ENCODE peak calls at places on chromosomes 11 and 22, in ten cellular contexts. One of them, this sample, is unnamed.

GRCh38 chr11:60859616-60860250 is 4.0 kb upstream of the PTGDR2 start:
- DNase-seq in suprapubic skin: no peak
- DNase-seq in Peyer's patch: no peak
- DNase-seq in activated T-cell treated with anti-CD3 and anti-CD28 coated beads for 24 hours: no peak
- DNase-seq in memory B cell: no peak
- DNase-seq in activated naive CD8-positive, alpha-beta T cell treated with anti-CD3 and anti-CD28 coated beads, Interleukin-2, amount 50 U/mL, for 16 hours: no peak
- DNase-seq in ecto neural progenitor cell: no peak
- DNase-seq in T-cell: no peak
- DNase-seq in AML-193: no peak
- DNase-seq in hippocampal formation: peak; percentile 53
- DNase-seq in this sample: no peak

GRCh38 chr11:90438069-90438468 is 215.2 kb upstream of the CHORDC1 start:
- DNase-seq in suprapubic skin: no peak
- DNase-seq in Peyer's patch: no peak
- DNase-seq in activated T-cell treated with anti-CD3 and anti-CD28 coated beads for 24 hours: no peak
- DNase-seq in memory B cell: no peak
- DNase-seq in activated naive CD8-positive, alpha-beta T cell treated with anti-CD3 and anti-CD28 coated beads, Interleukin-2, amount 50 U/mL, for 16 hours: no peak
- DNase-seq in ecto neural progenitor cell: no peak
- DNase-seq in T-cell: no peak
- DNase-seq in AML-193: no peak
- DNase-seq in hippocampal formation: no peak
- DNase-seq in this sample: no peak

GRCh38 chr22:22800716-22801115 is 86.9 kb upstream of the IGLL5 start:
- DNase-seq in suprapubic skin: no peak
- DNase-seq in Peyer's patch: no peak
- DNase-seq in activated T-cell treated with anti-CD3 and anti-CD28 coated beads for 24 hours: no peak
- DNase-seq in memory B cell: no peak
- DNase-seq in activated naive CD8-positive, alpha-beta T cell treated with anti-CD3 and anti-CD28 coated beads, Interleukin-2, amount 50 U/mL, for 16 hours: no peak
- DNase-seq in ecto neural progenitor cell: no peak
- DNase-seq in T-cell: no peak
- DNase-seq in AML-193: no peak
- DNase-seq in hippocampal formation: no peak
- DNase-seq in this sample: no peak

GRCh38 chr11:10829139-10829538 is 20.4 kb upstream of the EIF4G2 start:
- DNase-seq in suprapubic skin: no peak
- DNase-seq in Peyer's patch: no peak
- DNase-seq in activated T-cell treated with anti-CD3 and anti-CD28 coated beads for 24 hours: no peak
- DNase-seq in memory B cell: no peak
- DNase-seq in activated naive CD8-positive, alpha-beta T cell treated with anti-CD3 and anti-CD28 coated beads, Interleukin-2, amount 50 U/mL, for 16 hours: no peak
- DNase-seq in ecto neural progenitor cell: no peak
- DNase-seq in T-cell: no peak
- DNase-seq in AML-193: no peak
- DNase-seq in hippocampal formation: no peak
- DNase-seq in this sample: no peak

GRCh38 chr11:7571640-7572000 is 57.8 kb downstream of the PPFIBP2 start:
- DNase-seq in suprapubic skin: no peak
- DNase-seq in Peyer's patch: no peak
- DNase-seq in activated T-cell treated with anti-CD3 and anti-CD28 coated beads for 24 hours: no peak
- DNase-seq in memory B cell: no peak
- DNase-seq in activated naive CD8-positive, alpha-beta T cell treated with anti-CD3 and anti-CD28 coated beads, Interleukin-2, amount 50 U/mL, for 16 hours: no peak
- DNase-seq in ecto neural progenitor cell: peak; percentile 79
- DNase-seq in T-cell: no peak
- DNase-seq in AML-193: peak; percentile 20
- DNase-seq in hippocampal formation: peak; percentile 58
- DNase-seq in this sample: peak; percentile 74

GRCh38 chr11:6655790-6656580 is at the start of gene DCHS1:
- DNase-seq in suprapubic skin: no peak
- DNase-seq in Peyer's patch: no peak
- DNase-seq in activated T-cell treated with anti-CD3 and anti-CD28 coated beads for 24 hours: no peak
- DNase-seq in memory B cell: no peak
- DNase-seq in activated naive CD8-positive, alpha-beta T cell treated with anti-CD3 and anti-CD28 coated beads, Interleukin-2, amount 50 U/mL, for 16 hours: no peak
- DNase-seq in ecto neural progenitor cell: peak; percentile 69
- DNase-seq in T-cell: no peak
- DNase-seq in AML-193: no peak
- DNase-seq in hippocampal formation: no peak
- DNase-seq in this sample: peak; percentile 35

GRCh38 chr11:63020671-63021255 is 5.1 kb upstream of the SLC22A8 start:
- DNase-seq in suprapubic skin: no peak
- DNase-seq in Peyer's patch: no peak
- DNase-seq in activated T-cell treated with anti-CD3 and anti-CD28 coated beads for 24 hours: peak; percentile 7
- DNase-seq in memory B cell: no peak
- DNase-seq in activated naive CD8-positive, alpha-beta T cell treated with anti-CD3 and anti-CD28 coated beads, Interleukin-2, amount 50 U/mL, for 16 hours: no peak
- DNase-seq in ecto neural progenitor cell: peak; percentile 66
- DNase-seq in T-cell: no peak
- DNase-seq in AML-193: no peak
- DNase-seq in hippocampal formation: no peak
- DNase-seq in this sample: peak; percentile 56

GRCh38 chr11:86484164-86484794 is 109.6 kb downstream of the CCDC81 start:
- DNase-seq in suprapubic skin: peak; percentile 81
- DNase-seq in Peyer's patch: no peak
- DNase-seq in activated T-cell treated with anti-CD3 and anti-CD28 coated beads for 24 hours: no peak
- DNase-seq in memory B cell: no peak
- DNase-seq in activated naive CD8-positive, alpha-beta T cell treated with anti-CD3 and anti-CD28 coated beads, Interleukin-2, amount 50 U/mL, for 16 hours: no peak
- DNase-seq in ecto neural progenitor cell: no peak
- DNase-seq in T-cell: no peak
- DNase-seq in AML-193: no peak
- DNase-seq in hippocampal formation: no peak
- DNase-seq in this sample: peak; percentile 23

GRCh38 chr11:66150140-66150539 is 80.1 kb downstream of the PACS1 start:
- DNase-seq in suprapubic skin: no peak
- DNase-seq in Peyer's patch: no peak
- DNase-seq in activated T-cell treated with anti-CD3 and anti-CD28 coated beads for 24 hours: no peak
- DNase-seq in memory B cell: no peak
- DNase-seq in activated naive CD8-positive, alpha-beta T cell treated with anti-CD3 and anti-CD28 coated beads, Interleukin-2, amount 50 U/mL, for 16 hours: no peak
- DNase-seq in ecto neural progenitor cell: no peak
- DNase-seq in T-cell: no peak
- DNase-seq in AML-193: no peak
- DNase-seq in hippocampal formation: no peak
- DNase-seq in this sample: no peak

GRCh38 chr11:122709042-122709760 is 53.7 kb downstream of the UBASH3B start:
- DNase-seq in suprapubic skin: no peak
- DNase-seq in Peyer's patch: no peak
- DNase-seq in activated T-cell treated with anti-CD3 and anti-CD28 coated beads for 24 hours: no peak
- DNase-seq in memory B cell: no peak
- DNase-seq in activated naive CD8-positive, alpha-beta T cell treated with anti-CD3 and anti-CD28 coated beads, Interleukin-2, amount 50 U/mL, for 16 hours: no peak
- DNase-seq in ecto neural progenitor cell: no peak
- DNase-seq in T-cell: no peak
- DNase-seq in AML-193: no peak
- DNase-seq in hippocampal formation: no peak
- DNase-seq in this sample: no peak

GRCh38 chr11:115241899-115242298 is 262.3 kb downstream of the CADM1 start:
- DNase-seq in suprapubic skin: no peak
- DNase-seq in Peyer's patch: no peak
- DNase-seq in activated T-cell treated with anti-CD3 and anti-CD28 coated beads for 24 hours: no peak
- DNase-seq in memory B cell: no peak
- DNase-seq in activated naive CD8-positive, alpha-beta T cell treated with anti-CD3 and anti-CD28 coated beads, Interleukin-2, amount 50 U/mL, for 16 hours: no peak
- DNase-seq in ecto neural progenitor cell: no peak
- DNase-seq in T-cell: no peak
- DNase-seq in AML-193: no peak
- DNase-seq in hippocampal formation: no peak
- DNase-seq in this sample: no peak

GRCh38 chr11:61777234-61778090 is 14.9 kb downstream of the TMEM258 start:
- DNase-seq in suprapubic skin: no peak
- DNase-seq in Peyer's patch: peak; percentile 46
- DNase-seq in activated T-cell treated with anti-CD3 and anti-CD28 coated beads for 24 hours: peak; percentile 45
- DNase-seq in memory B cell: peak; percentile 43
- DNase-seq in activated naive CD8-positive, alpha-beta T cell treated with anti-CD3 and anti-CD28 coated beads, Interleukin-2, amount 50 U/mL, for 16 hours: peak; percentile 28
- DNase-seq in ecto neural progenitor cell: no peak
- DNase-seq in T-cell: peak; percentile 58
- DNase-seq in AML-193: no peak
- DNase-seq in hippocampal formation: peak; percentile 28
- DNase-seq in this sample: no peak

GRCh38 chr11:108497317-108498045 is 703 bp downstream of the POGLUT3 start:
- DNase-seq in suprapubic skin: peak; percentile 92
- DNase-seq in Peyer's patch: peak; percentile 60
- DNase-seq in activated T-cell treated with anti-CD3 and anti-CD28 coated beads for 24 hours: peak; percentile 64
- DNase-seq in memory B cell: peak; percentile 34
- DNase-seq in activated naive CD8-positive, alpha-beta T cell treated with anti-CD3 and anti-CD28 coated beads, Interleukin-2, amount 50 U/mL, for 16 hours: peak; percentile 22
- DNase-seq in ecto neural progenitor cell: peak; percentile 81
- DNase-seq in T-cell: peak; percentile 65
- DNase-seq in AML-193: peak; percentile 88
- DNase-seq in hippocampal formation: peak; percentile 40
- DNase-seq in this sample: peak; percentile 85

GRCh38 chr11:78418584-78419211 is 1.1 kb upstream of the GAB2 start:
- DNase-seq in suprapubic skin: no peak
- DNase-seq in Peyer's patch: no peak
- DNase-seq in activated T-cell treated with anti-CD3 and anti-CD28 coated beads for 24 hours: no peak
- DNase-seq in memory B cell: no peak
- DNase-seq in activated naive CD8-positive, alpha-beta T cell treated with anti-CD3 and anti-CD28 coated beads, Interleukin-2, amount 50 U/mL, for 16 hours: no peak
- DNase-seq in ecto neural progenitor cell: no peak
- DNase-seq in T-cell: no peak
- DNase-seq in AML-193: no peak
- DNase-seq in hippocampal formation: no peak
- DNase-seq in this sample: no peak

GRCh38 chr22:39939830-39940229 is 20.4 kb upstream of the TMA7B start:
- DNase-seq in suprapubic skin: no peak
- DNase-seq in Peyer's patch: no peak
- DNase-seq in activated T-cell treated with anti-CD3 and anti-CD28 coated beads for 24 hours: no peak
- DNase-seq in memory B cell: no peak
- DNase-seq in activated naive CD8-positive, alpha-beta T cell treated with anti-CD3 and anti-CD28 coated beads, Interleukin-2, amount 50 U/mL, for 16 hours: no peak
- DNase-seq in ecto neural progenitor cell: no peak
- DNase-seq in T-cell: no peak
- DNase-seq in AML-193: no peak
- DNase-seq in hippocampal formation: no peak
- DNase-seq in this sample: no peak

GRCh38 chr22:46915978-46916730 is 153.7 kb downstream of the TBC1D22A start:
- DNase-seq in suprapubic skin: peak; percentile 34
- DNase-seq in Peyer's patch: no peak
- DNase-seq in activated T-cell treated with anti-CD3 and anti-CD28 coated beads for 24 hours: no peak
- DNase-seq in memory B cell: no peak
- DNase-seq in activated naive CD8-positive, alpha-beta T cell treated with anti-CD3 and anti-CD28 coated beads, Interleukin-2, amount 50 U/mL, for 16 hours: no peak
- DNase-seq in ecto neural progenitor cell: no peak
- DNase-seq in T-cell: no peak
- DNase-seq in AML-193: no peak
- DNase-seq in hippocampal formation: no peak
- DNase-seq in this sample: no peak

GRCh38 chr11:94895971-94896370 is 77.4 kb downstream of the CWC15 start:
- DNase-seq in suprapubic skin: no peak
- DNase-seq in Peyer's patch: no peak
- DNase-seq in activated T-cell treated with anti-CD3 and anti-CD28 coated beads for 24 hours: no peak
- DNase-seq in memory B cell: no peak
- DNase-seq in activated naive CD8-positive, alpha-beta T cell treated with anti-CD3 and anti-CD28 coated beads, Interleukin-2, amount 50 U/mL, for 16 hours: no peak
- DNase-seq in ecto neural progenitor cell: no peak
- DNase-seq in T-cell: no peak
- DNase-seq in AML-193: no peak
- DNase-seq in hippocampal formation: no peak
- DNase-seq in this sample: no peak

GRCh38 chr22:47850644-47851151 is 1088.2 kb downstream of the TBC1D22A start:
- DNase-seq in suprapubic skin: no peak
- DNase-seq in Peyer's patch: no peak
- DNase-seq in activated T-cell treated with anti-CD3 and anti-CD28 coated beads for 24 hours: no peak
- DNase-seq in memory B cell: no peak
- DNase-seq in activated naive CD8-positive, alpha-beta T cell treated with anti-CD3 and anti-CD28 coated beads, Interleukin-2, amount 50 U/mL, for 16 hours: no peak
- DNase-seq in ecto neural progenitor cell: no peak
- DNase-seq in T-cell: no peak
- DNase-seq in AML-193: no peak
- DNase-seq in hippocampal formation: no peak
- DNase-seq in this sample: no peak

GRCh38 chr11:3942956-3943497 is 87.6 kb downstream of the STIM1 start:
- DNase-seq in suprapubic skin: no peak
- DNase-seq in Peyer's patch: no peak
- DNase-seq in activated T-cell treated with anti-CD3 and anti-CD28 coated beads for 24 hours: no peak
- DNase-seq in memory B cell: no peak
- DNase-seq in activated naive CD8-positive, alpha-beta T cell treated with anti-CD3 and anti-CD28 coated beads, Interleukin-2, amount 50 U/mL, for 16 hours: no peak
- DNase-seq in ecto neural progenitor cell: no peak
- DNase-seq in T-cell: no peak
- DNase-seq in AML-193: no peak
- DNase-seq in hippocampal formation: no peak
- DNase-seq in this sample: no peak

GRCh38 chr11:34516247-34517040 is 2.9 kb upstream of the ELF5 start:
- DNase-seq in suprapubic skin: no peak
- DNase-seq in Peyer's patch: no peak
- DNase-seq in activated T-cell treated with anti-CD3 and anti-CD28 coated beads for 24 hours: no peak
- DNase-seq in memory B cell: no peak
- DNase-seq in activated naive CD8-positive, alpha-beta T cell treated with anti-CD3 and anti-CD28 coated beads, Interleukin-2, amount 50 U/mL, for 16 hours: no peak
- DNase-seq in ecto neural progenitor cell: no peak
- DNase-seq in T-cell: no peak
- DNase-seq in AML-193: no peak
- DNase-seq in hippocampal formation: no peak
- DNase-seq in this sample: no peak

GRCh38 chr11:42093541-42093940 is 634.1 kb upstream of the LRRC4C start:
- DNase-seq in suprapubic skin: no peak
- DNase-seq in Peyer's patch: no peak
- DNase-seq in activated T-cell treated with anti-CD3 and anti-CD28 coated beads for 24 hours: no peak
- DNase-seq in memory B cell: no peak
- DNase-seq in activated naive CD8-positive, alpha-beta T cell treated with anti-CD3 and anti-CD28 coated beads, Interleukin-2, amount 50 U/mL, for 16 hours: no peak
- DNase-seq in ecto neural progenitor cell: no peak
- DNase-seq in T-cell: no peak
- DNase-seq in AML-193: no peak
- DNase-seq in hippocampal formation: no peak
- DNase-seq in this sample: no peak

GRCh38 chr11:11856638-11857037 is 14.9 kb downstream of the USP47 start:
- DNase-seq in suprapubic skin: no peak
- DNase-seq in Peyer's patch: no peak
- DNase-seq in activated T-cell treated with anti-CD3 and anti-CD28 coated beads for 24 hours: no peak
- DNase-seq in memory B cell: no peak
- DNase-seq in activated naive CD8-positive, alpha-beta T cell treated with anti-CD3 and anti-CD28 coated beads, Interleukin-2, amount 50 U/mL, for 16 hours: no peak
- DNase-seq in ecto neural progenitor cell: no peak
- DNase-seq in T-cell: no peak
- DNase-seq in AML-193: no peak
- DNase-seq in hippocampal formation: no peak
- DNase-seq in this sample: no peak

GRCh38 chr11:118928108-118928869 is 2.6 kb upstream of the BCL9L start:
- DNase-seq in suprapubic skin: peak; percentile 97
- DNase-seq in Peyer's patch: peak; percentile 96
- DNase-seq in activated T-cell treated with anti-CD3 and anti-CD28 coated beads for 24 hours: peak; percentile 87
- DNase-seq in memory B cell: peak; percentile 97
- DNase-seq in activated naive CD8-positive, alpha-beta T cell treated with anti-CD3 and anti-CD28 coated beads, Interleukin-2, amount 50 U/mL, for 16 hours: peak; percentile 90
- DNase-seq in ecto neural progenitor cell: peak; percentile 92
- DNase-seq in T-cell: peak; percentile 96
- DNase-seq in AML-193: peak; percentile 76
- DNase-seq in hippocampal formation: peak; percentile 86
- DNase-seq in this sample: peak; percentile 93

GRCh38 chr11:12719221-12719620 is 45.0 kb downstream of the TEAD1 start:
- DNase-seq in suprapubic skin: no peak
- DNase-seq in Peyer's patch: no peak
- DNase-seq in activated T-cell treated with anti-CD3 and anti-CD28 coated beads for 24 hours: no peak
- DNase-seq in memory B cell: no peak
- DNase-seq in activated naive CD8-positive, alpha-beta T cell treated with anti-CD3 and anti-CD28 coated beads, Interleukin-2, amount 50 U/mL, for 16 hours: no peak
- DNase-seq in ecto neural progenitor cell: no peak
- DNase-seq in T-cell: no peak
- DNase-seq in AML-193: no peak
- DNase-seq in hippocampal formation: no peak
- DNase-seq in this sample: no peak

GRCh38 chr11:115919341-115920086 is 415.3 kb upstream of the CADM1 start:
- DNase-seq in suprapubic skin: no peak
- DNase-seq in Peyer's patch: no peak
- DNase-seq in activated T-cell treated with anti-CD3 and anti-CD28 coated beads for 24 hours: no peak
- DNase-seq in memory B cell: no peak
- DNase-seq in activated naive CD8-positive, alpha-beta T cell treated with anti-CD3 and anti-CD28 coated beads, Interleukin-2, amount 50 U/mL, for 16 hours: no peak
- DNase-seq in ecto neural progenitor cell: no peak
- DNase-seq in T-cell: no peak
- DNase-seq in AML-193: no peak
- DNase-seq in hippocampal formation: no peak
- DNase-seq in this sample: no peak